ENCODE peak calls at places on chromosomes 11 and 22, in six cellular contexts. One of them, this sample, is unnamed.

GRCh38 chr22:17929909-17930308 is 94.5 kb downstream of the MICAL3 start:
- DNase-seq in activated CD8-positive, alpha-beta T cell treated with anti-CD3 and anti-CD28 coated beads, Interleukin-2, amount 10 ng/mL, durations not matched to agents 7 days and 5 days: no peak
- DNase-seq in non-pigmented ciliary epithelial cell: no peak
- DNase-seq in RCC 7860: no peak
- DNase-seq in tibial artery: no peak
- DNase-seq in EL: no peak
- DNase-seq in this sample: no peak

GRCh38 chr11:25628030-25628429 is 703.9 kb upstream of the ANO3 start:
- DNase-seq in activated CD8-positive, alpha-beta T cell treated with anti-CD3 and anti-CD28 coated beads, Interleukin-2, amount 10 ng/mL, durations not matched to agents 7 days and 5 days: no peak
- DNase-seq in non-pigmented ciliary epithelial cell: no peak
- DNase-seq in RCC 7860: no peak
- DNase-seq in tibial artery: no peak
- DNase-seq in EL: no peak
- DNase-seq in this sample: no peak

GRCh38 chr22:31567196-31567595 is 70.9 kb downstream of the SFI1 start:
- DNase-seq in activated CD8-positive, alpha-beta T cell treated with anti-CD3 and anti-CD28 coated beads, Interleukin-2, amount 10 ng/mL, durations not matched to agents 7 days and 5 days: no peak
- DNase-seq in non-pigmented ciliary epithelial cell: no peak
- DNase-seq in RCC 7860: no peak
- DNase-seq in tibial artery: no peak
- DNase-seq in EL: no peak
- DNase-seq in this sample: no peak

GRCh38 chr11:64566042-64566914 is 24.7 kb upstream of the SLC22A12 start:
- DNase-seq in activated CD8-positive, alpha-beta T cell treated with anti-CD3 and anti-CD28 coated beads, Interleukin-2, amount 10 ng/mL, durations not matched to agents 7 days and 5 days: peak; percentile 29
- DNase-seq in non-pigmented ciliary epithelial cell: peak; percentile 47
- DNase-seq in RCC 7860: no peak
- DNase-seq in tibial artery: peak; percentile 55
- DNase-seq in EL: peak; percentile 57
- DNase-seq in this sample: peak; percentile 76

GRCh38 chr22:26259510-26259909 is 90.2 kb downstream of the SEZ6L start:
- DNase-seq in activated CD8-positive, alpha-beta T cell treated with anti-CD3 and anti-CD28 coated beads, Interleukin-2, amount 10 ng/mL, durations not matched to agents 7 days and 5 days: peak; percentile 49
- DNase-seq in non-pigmented ciliary epithelial cell: no peak
- DNase-seq in RCC 7860: no peak
- DNase-seq in tibial artery: no peak
- DNase-seq in EL: peak; percentile 35
- DNase-seq in this sample: no peak

GRCh38 chr11:59669611-59670009 is 773 bp upstream of the PATL1 start:
- DNase-seq in activated CD8-positive, alpha-beta T cell treated with anti-CD3 and anti-CD28 coated beads, Interleukin-2, amount 10 ng/mL, durations not matched to agents 7 days and 5 days: no peak
- DNase-seq in non-pigmented ciliary epithelial cell: no peak
- DNase-seq in RCC 7860: no peak
- DNase-seq in tibial artery: peak; percentile 41
- DNase-seq in EL: peak; percentile 67
- DNase-seq in this sample: peak; percentile 79

GRCh38 chr11:95076416-95076815 is 9.7 kb downstream of the SRSF8 start:
- DNase-seq in activated CD8-positive, alpha-beta T cell treated with anti-CD3 and anti-CD28 coated beads, Interleukin-2, amount 10 ng/mL, durations not matched to agents 7 days and 5 days: peak; percentile 9
- DNase-seq in non-pigmented ciliary epithelial cell: peak; percentile 70
- DNase-seq in RCC 7860: no peak
- DNase-seq in tibial artery: peak; percentile 72
- DNase-seq in EL: peak; percentile 13
- DNase-seq in this sample: peak; percentile 87

GRCh38 chr11:88315981-88316441 is 21.5 kb downstream of the CTSC start:
- DNase-seq in activated CD8-positive, alpha-beta T cell treated with anti-CD3 and anti-CD28 coated beads, Interleukin-2, amount 10 ng/mL, durations not matched to agents 7 days and 5 days: no peak
- DNase-seq in non-pigmented ciliary epithelial cell: no peak
- DNase-seq in RCC 7860: no peak
- DNase-seq in tibial artery: no peak
- DNase-seq in EL: no peak
- DNase-seq in this sample: no peak

GRCh38 chr11:111913997-111914396 is 1.5 kb downstream of the HSPB2 start:
- DNase-seq in activated CD8-positive, alpha-beta T cell treated with anti-CD3 and anti-CD28 coated beads, Interleukin-2, amount 10 ng/mL, durations not matched to agents 7 days and 5 days: no peak
- DNase-seq in non-pigmented ciliary epithelial cell: no peak
- DNase-seq in RCC 7860: no peak
- DNase-seq in tibial artery: peak; percentile 84
- DNase-seq in EL: peak; percentile 82
- DNase-seq in this sample: peak; percentile 86

GRCh38 chr11:65047581-65048422 is 6.8 kb downstream of the SAC3D1 start:
- DNase-seq in activated CD8-positive, alpha-beta T cell treated with anti-CD3 and anti-CD28 coated beads, Interleukin-2, amount 10 ng/mL, durations not matched to agents 7 days and 5 days: no peak
- DNase-seq in non-pigmented ciliary epithelial cell: no peak
- DNase-seq in RCC 7860: no peak
- DNase-seq in tibial artery: peak; percentile 46
- DNase-seq in EL: no peak
- DNase-seq in this sample: no peak

GRCh38 chr11:92269021-92269420 is 44.4 kb downstream of the FAT3 start:
- DNase-seq in activated CD8-positive, alpha-beta T cell treated with anti-CD3 and anti-CD28 coated beads, Interleukin-2, amount 10 ng/mL, durations not matched to agents 7 days and 5 days: no peak
- DNase-seq in non-pigmented ciliary epithelial cell: peak; percentile 58
- DNase-seq in RCC 7860: peak; percentile 76
- DNase-seq in tibial artery: no peak
- DNase-seq in EL: peak; percentile 91
- DNase-seq in this sample: peak; percentile 3

GRCh38 chr22:18085188-18085587 is 7.4 kb downstream of the PEX26 start:
- DNase-seq in activated CD8-positive, alpha-beta T cell treated with anti-CD3 and anti-CD28 coated beads, Interleukin-2, amount 10 ng/mL, durations not matched to agents 7 days and 5 days: no peak
- DNase-seq in non-pigmented ciliary epithelial cell: no peak
- DNase-seq in RCC 7860: peak; percentile 41
- DNase-seq in tibial artery: no peak
- DNase-seq in EL: peak; percentile 29
- DNase-seq in this sample: peak; percentile 49

GRCh38 chr11:57515332-57516060 is at the start of gene SLC43A1:
- DNase-seq in activated CD8-positive, alpha-beta T cell treated with anti-CD3 and anti-CD28 coated beads, Interleukin-2, amount 10 ng/mL, durations not matched to agents 7 days and 5 days: peak; percentile 45
- DNase-seq in non-pigmented ciliary epithelial cell: no peak
- DNase-seq in RCC 7860: no peak
- DNase-seq in tibial artery: peak; percentile 70
- DNase-seq in EL: peak; percentile 60
- DNase-seq in this sample: peak; percentile 62

GRCh38 chr11:119052163-119052814 is 4.7 kb downstream of the HYOU1 start:
- DNase-seq in activated CD8-positive, alpha-beta T cell treated with anti-CD3 and anti-CD28 coated beads, Interleukin-2, amount 10 ng/mL, durations not matched to agents 7 days and 5 days: no peak
- DNase-seq in non-pigmented ciliary epithelial cell: no peak
- DNase-seq in RCC 7860: no peak
- DNase-seq in tibial artery: no peak
- DNase-seq in EL: no peak
- DNase-seq in this sample: no peak

GRCh38 chr11:112364962-112365481 is 104.4 kb upstream of the PLET1 start:
- DNase-seq in activated CD8-positive, alpha-beta T cell treated with anti-CD3 and anti-CD28 coated beads, Interleukin-2, amount 10 ng/mL, durations not matched to agents 7 days and 5 days: no peak
- DNase-seq in non-pigmented ciliary epithelial cell: peak; percentile 92
- DNase-seq in RCC 7860: no peak
- DNase-seq in tibial artery: no peak
- DNase-seq in EL: peak; percentile 92
- DNase-seq in this sample: peak; percentile 20

GRCh38 chr22:48579035-48579914 is 1248.4 kb downstream of the BRD1 start:
- DNase-seq in activated CD8-positive, alpha-beta T cell treated with anti-CD3 and anti-CD28 coated beads, Interleukin-2, amount 10 ng/mL, durations not matched to agents 7 days and 5 days: no peak
- DNase-seq in non-pigmented ciliary epithelial cell: no peak
- DNase-seq in RCC 7860: no peak
- DNase-seq in tibial artery: no peak
- DNase-seq in EL: no peak
- DNase-seq in this sample: no peak

GRCh38 chr11:64719406-64719805 is 3.6 kb downstream of the NRXN2 start:
- DNase-seq in activated CD8-positive, alpha-beta T cell treated with anti-CD3 and anti-CD28 coated beads, Interleukin-2, amount 10 ng/mL, durations not matched to agents 7 days and 5 days: no peak
- DNase-seq in non-pigmented ciliary epithelial cell: no peak
- DNase-seq in RCC 7860: no peak
- DNase-seq in tibial artery: no peak
- DNase-seq in EL: no peak
- DNase-seq in this sample: no peak

GRCh38 chr11:27524155-27524554 is 17.6 kb upstream of the LIN7C start:
- DNase-seq in activated CD8-positive, alpha-beta T cell treated with anti-CD3 and anti-CD28 coated beads, Interleukin-2, amount 10 ng/mL, durations not matched to agents 7 days and 5 days: no peak
- DNase-seq in non-pigmented ciliary epithelial cell: no peak
- DNase-seq in RCC 7860: peak; percentile 52
- DNase-seq in tibial artery: no peak
- DNase-seq in EL: peak; percentile 80
- DNase-seq in this sample: peak; percentile 30

GRCh38 chr11:8006349-8006977 is 19.3 kb downstream of the EIF3F start:
- DNase-seq in activated CD8-positive, alpha-beta T cell treated with anti-CD3 and anti-CD28 coated beads, Interleukin-2, amount 10 ng/mL, durations not matched to agents 7 days and 5 days: peak; percentile 49
- DNase-seq in non-pigmented ciliary epithelial cell: no peak
- DNase-seq in RCC 7860: peak; percentile 44
- DNase-seq in tibial artery: no peak
- DNase-seq in EL: peak; percentile 77
- DNase-seq in this sample: peak; percentile 86

GRCh38 chr11:16997624-16998023 is 16.6 kb downstream of the PLEKHA7 start:
- DNase-seq in activated CD8-positive, alpha-beta T cell treated with anti-CD3 and anti-CD28 coated beads, Interleukin-2, amount 10 ng/mL, durations not matched to agents 7 days and 5 days: no peak
- DNase-seq in non-pigmented ciliary epithelial cell: no peak
- DNase-seq in RCC 7860: no peak
- DNase-seq in tibial artery: no peak
- DNase-seq in EL: no peak
- DNase-seq in this sample: no peak

GRCh38 chr11:111911563-111912401 is at the start of gene CRYAB:
- DNase-seq in activated CD8-positive, alpha-beta T cell treated with anti-CD3 and anti-CD28 coated beads, Interleukin-2, amount 10 ng/mL, durations not matched to agents 7 days and 5 days: no peak
- DNase-seq in non-pigmented ciliary epithelial cell: no peak
- DNase-seq in RCC 7860: peak; percentile 47
- DNase-seq in tibial artery: peak; percentile 96
- DNase-seq in EL: peak; percentile 79
- DNase-seq in this sample: peak; percentile 89

GRCh38 chr11:117296881-117297280 is 5.7 kb downstream of the BACE1-AS start:
- DNase-seq in activated CD8-positive, alpha-beta T cell treated with anti-CD3 and anti-CD28 coated beads, Interleukin-2, amount 10 ng/mL, durations not matched to agents 7 days and 5 days: no peak
- DNase-seq in non-pigmented ciliary epithelial cell: no peak
- DNase-seq in RCC 7860: no peak
- DNase-seq in tibial artery: no peak
- DNase-seq in EL: no peak
- DNase-seq in this sample: no peak

GRCh38 chr11:86629070-86629706 is 43.2 kb downstream of the ME3 start:
- DNase-seq in activated CD8-positive, alpha-beta T cell treated with anti-CD3 and anti-CD28 coated beads, Interleukin-2, amount 10 ng/mL, durations not matched to agents 7 days and 5 days: no peak
- DNase-seq in non-pigmented ciliary epithelial cell: no peak
- DNase-seq in RCC 7860: no peak
- DNase-seq in tibial artery: peak; percentile 40
- DNase-seq in EL: no peak
- DNase-seq in this sample: peak; percentile 68

GRCh38 chr22:26429458-26430238 is 588 bp downstream of the ASPHD2 start:
- DNase-seq in activated CD8-positive, alpha-beta T cell treated with anti-CD3 and anti-CD28 coated beads, Interleukin-2, amount 10 ng/mL, durations not matched to agents 7 days and 5 days: no peak
- DNase-seq in non-pigmented ciliary epithelial cell: no peak
- DNase-seq in RCC 7860: no peak
- DNase-seq in tibial artery: no peak
- DNase-seq in EL: no peak
- DNase-seq in this sample: no peak

GRCh38 chr11:128767518-128767917 is 73.6 kb downstream of the FLI1 start:
- DNase-seq in activated CD8-positive, alpha-beta T cell treated with anti-CD3 and anti-CD28 coated beads, Interleukin-2, amount 10 ng/mL, durations not matched to agents 7 days and 5 days: no peak
- DNase-seq in non-pigmented ciliary epithelial cell: no peak
- DNase-seq in RCC 7860: peak; percentile 6
- DNase-seq in tibial artery: no peak
- DNase-seq in EL: peak; percentile 27
- DNase-seq in this sample: no peak

GRCh38 chr11:35056391-35057093 is 82.4 kb upstream of the CD44 start:
- DNase-seq in activated CD8-positive, alpha-beta T cell treated with anti-CD3 and anti-CD28 coated beads, Interleukin-2, amount 10 ng/mL, durations not matched to agents 7 days and 5 days: no peak
- DNase-seq in non-pigmented ciliary epithelial cell: no peak
- DNase-seq in RCC 7860: peak; percentile 7
- DNase-seq in tibial artery: no peak
- DNase-seq in EL: no peak
- DNase-seq in this sample: no peak

GRCh38 chr11:7536102-7536501 is 22.3 kb downstream of the PPFIBP2 start:
- DNase-seq in activated CD8-positive, alpha-beta T cell treated with anti-CD3 and anti-CD28 coated beads, Interleukin-2, amount 10 ng/mL, durations not matched to agents 7 days and 5 days: no peak
- DNase-seq in non-pigmented ciliary epithelial cell: no peak
- DNase-seq in RCC 7860: no peak
- DNase-seq in tibial artery: no peak
- DNase-seq in EL: no peak
- DNase-seq in this sample: no peak